ENCODE peak calls at places on chromosomes 12 and 14, in six cellular contexts. R is spleen, T is lower lobe of right lung, O is cardiac muscle cell, Q is thyroid gland, A is ovary. D is an unnamed sample.

GRCh38 chr12:132444957-132445883 is 44.7 kb upstream of the FBRSL1 start:
- DNase-seq in A (no peak), Q (peak; percentile 22), R (peak; percentile 96), O (no peak), T (peak; percentile 71), D (no peak)

GRCh38 chr12:88207921-88208640 is 66.0 kb downstream of the TMTC3 start:
- DNase-seq in R (no peak), Q (peak; percentile 3), A (no peak), O (no peak), T (no peak), D (no peak)

GRCh38 chr12:43501705-43502104 is 50.3 kb downstream of the ADAMTS20 start:
- DNase-seq in O (peak; percentile 16), T (no peak), A (no peak), Q (no peak), R (no peak), D (no peak)

GRCh38 chr12:46523863-46524770 is 151.5 kb upstream of the SLC38A2 start:
- DNase-seq in O (no peak), Q (no peak), R (no peak), T (no peak), A (no peak), D (no peak)

GRCh38 chr12:41905703-41906297 is 238.9 kb downstream of the GXYLT1 start:
- DNase-seq in Q (no peak), T (no peak), O (no peak), A (no peak), R (no peak), D (no peak)

GRCh38 chr12:65779091-65779642 is 45.1 kb upstream of the HMGA2 start:
- DNase-seq in O (no peak), Q (no peak), A (no peak), T (no peak), R (no peak), D (no peak)

GRCh38 chr12:48980953-48981756 is 3.0 kb downstream of the WNT1 start:
- DNase-seq in Q (no peak), O (no peak), T (peak; percentile 57), A (no peak), R (no peak), D (no peak)

GRCh38 chr12:116194935-116195431 is 82.5 kb downstream of the MED13L start:
- DNase-seq in O (no peak), R (no peak), Q (no peak), T (no peak), A (no peak), D (no peak)

GRCh38 chr14:101237241-101237616 is 324.1 kb upstream of the DIO3 start:
- DNase-seq in A (no peak), R (no peak), O (no peak), Q (no peak), T (no peak), D (no peak)

GRCh38 chr14:74503256-74503972 is 9.8 kb downstream of the ISCA2 start:
- DNase-seq in T (no peak), Q (no peak), A (peak; percentile 44), O (no peak), R (no peak), D (no peak)

GRCh38 chr12:125386652-125387051 is 321.4 kb downstream of the AACS start:
- DNase-seq in A (no peak), Q (no peak), R (no peak), O (peak; percentile 7), T (no peak), D (no peak)

GRCh38 chr14:71206123-71206522 is 298.9 kb downstream of the PCNX1 start:
- DNase-seq in O (no peak), A (no peak), R (no peak), Q (no peak), T (no peak), D (no peak)

GRCh38 chr14:92513966-92514843 is 624 bp downstream of the RIN3 start:
- DNase-seq in A (peak; percentile 61), Q (no peak), R (peak; percentile 89), T (peak; percentile 57), O (peak; percentile 19), D (no peak)

GRCh38 chr12:14896477-14897184 is 11.0 kb upstream of the MGP start:
- DNase-seq in Q (no peak), T (no peak), R (no peak), O (no peak), A (no peak), D (no peak)

GRCh38 chr12:87382959-87383591 is 646.1 kb downstream of the C12orf50 start:
- DNase-seq in O (no peak), T (no peak), Q (no peak), R (no peak), A (no peak), D (no peak)

GRCh38 chr14:99655521-99655920 is 10.6 kb downstream of the HHIPL1 start:
- DNase-seq in T (no peak), O (no peak), A (no peak), R (no peak), Q (no peak), D (no peak)

GRCh38 chr14:103712633-103713247 is 2.5 kb downstream of the XRCC3 start:
- DNase-seq in O (no peak), T (no peak), R (no peak), A (peak; percentile 46), Q (no peak), D (no peak)

GRCh38 chr12:52155048-52155868 is 36.6 kb downstream of the KRT80 start:
- DNase-seq in T (no peak), R (peak; percentile 55), O (no peak), Q (no peak), A (no peak), D (no peak)

GRCh38 chr12:104422441-104422840 is 34.3 kb upstream of the CHST11 start:
- DNase-seq in R (no peak), Q (no peak), A (no peak), O (no peak), T (no peak), D (no peak)

GRCh38 chr12:9795945-9796344 is 31.3 kb upstream of the KLRF1 start:
- DNase-seq in Q (no peak), T (no peak), O (no peak), R (no peak), A (no peak), D (no peak)

GRCh38 chr12:40917561-40917960 is 225.3 kb downstream of the CNTN1 start:
- DNase-seq in Q (no peak), T (no peak), A (no peak), R (no peak), O (no peak), D (no peak)

GRCh38 chr14:88322505-88323085 is 474 bp downstream of the KCNK10 start:
- DNase-seq in A (no peak), Q (no peak), T (no peak), R (no peak), O (no peak), D (no peak)

GRCh38 chr12:2813573-2814185 is 1.2 kb downstream of the ITFG2 start:
- DNase-seq in A (no peak), R (peak; percentile 37), Q (peak; percentile 36), T (no peak), O (peak; percentile 73), D (no peak)

GRCh38 chr12:70444903-70445302 is 78.8 kb downstream of the KCNMB4 start:
- DNase-seq in T (no peak), A (no peak), Q (no peak), O (no peak), R (no peak), D (no peak)
- TF ChIP-seq CTCF in T (no peak), A (no peak), Q (no peak), O (no peak), R (no peak), D (no peak)

GRCh38 chr12:79547044-79547734 is 143.6 kb downstream of the PAWR start:
- DNase-seq in T (no peak), R (no peak), O (peak; percentile 46), Q (peak; percentile 67), A (no peak), D (no peak)
- H3K4me1 ChIP-seq in T (peaks cover 27% of the 10 kb centered on the region), R (no peaks in the 10 kb centered on the region), O (peaks cover 24% of the 10 kb centered on the region), Q (peaks cover 49% of the 10 kb centered on the region), A (peaks cover 12% of the 10 kb centered on the region), D (peaks cover 6% of the 10 kb centered on the region)

GRCh38 chr14:96238676-96239075 is 17.3 kb upstream of the BDKRB1 start:
- DNase-seq in Q (no peak), R (no peak), T (no peak), A (no peak), O (no peak), D (no peak)

GRCh38 chr14:96243785-96244184 is 12.2 kb upstream of the BDKRB1 start:
- DNase-seq in T (no peak), A (no peak), R (peak; percentile 17), Q (no peak), O (no peak), D (no peak)

GRCh38 chr14:96239759-96240158 is 16.3 kb upstream of the BDKRB1 start:
- DNase-seq in Q (no peak), R (no peak), T (no peak), A (no peak), O (peak; percentile 51), D (no peak)

GRCh38 chr14:96240641-96241040 is 15.4 kb upstream of the BDKRB1 start:
- DNase-seq in O (no peak), Q (no peak), A (no peak), R (no peak), T (no peak), D (no peak)

GRCh38 chr14:96242126-96242525 is 13.9 kb upstream of the BDKRB1 start:
- DNase-seq in Q (no peak), T (no peak), O (no peak), A (no peak), R (peak; percentile 16), D (no peak)
- TF ChIP-seq CTCF in Q (no peak), T (no peak), O (no peak), A (no peak), R (no peak), D (no peak)

GRCh38 chr12:96371787-96372699 is 28.2 kb downstream of the CDK17 start:
- DNase-seq in T (no peak), Q (no peak), A (no peak), O (no peak), R (no peak), D (no peak)
- H3K4me1 ChIP-seq in T (peaks cover 79% of the 10 kb centered on the region), Q (peaks cover 36% of the 10 kb centered on the region), A (peaks cover 7% of the 10 kb centered on the region), O (peaks cover 19% of the 10 kb centered on the region), R (peaks cover 51% of the 10 kb centered on the region), D (peaks cover 29% of the 10 kb centered on the region)

GRCh38 chr12:18863769-18864500 is 126.0 kb downstream of the CAPZA3 start:
- DNase-seq in O (no peak), T (no peak), R (no peak), A (no peak), Q (no peak), D (no peak)

GRCh38 chr12:18859400-18859799 is 121.5 kb downstream of the CAPZA3 start:
- DNase-seq in O (no peak), R (no peak), Q (no peak), T (no peak), A (no peak), D (no peak)

GRCh38 chr12:18864900-18865561 is 127.1 kb downstream of the CAPZA3 start:
- DNase-seq in Q (no peak), T (no peak), A (no peak), R (no peak), O (no peak), D (no peak)

GRCh38 chr12:18857656-18858055 is 119.7 kb downstream of the CAPZA3 start:
- DNase-seq in Q (no peak), O (no peak), A (no peak), T (no peak), R (no peak), D (no peak)

GRCh38 chr12:18861287-18861858 is 123.5 kb downstream of the CAPZA3 start:
- DNase-seq in R (no peak), O (no peak), A (no peak), Q (no peak), T (no peak), D (no peak)
- TF ChIP-seq CTCF in R (peak; percentile 29), O (peak; percentile 50), A (no peak), Q (peak; percentile 42), T (peak; percentile 60), D (peak; percentile 28)

D was measured in tibial nerve.